ENCODE peak calls at places on chromosomes 4 and X, in eight cellular contexts. One of them, this sample, is unnamed.
A peak's percentile ranks its signal among the peaks of the same experiment; 100 is the strongest.

GRCh38 chrX:20266810-20267598 is at the start of gene RPS6KA3:
- DNase-seq in ovary: peak; percentile 91
- DNase-seq in sigmoid colon: peak; percentile 95
- DNase-seq in GM12878: peak; percentile 44
- DNase-seq in stomach: peak; percentile 92
- DNase-seq in transverse colon: peak; percentile 94
- DNase-seq in suprapubic skin: peak; percentile 93
- DNase-seq in tibial nerve: peak; percentile 81
- DNase-seq in this sample: peak; percentile 98

GRCh38 chr4:164410401-164410800 is 343.5 kb upstream of the SMIM31 start:
- DNase-seq in sigmoid colon: no peak
- DNase-seq in suprapubic skin: no peak
- DNase-seq in transverse colon: no peak
- DNase-seq in stomach: no peak
- DNase-seq in ovary: no peak
- DNase-seq in GM12878: no peak
- DNase-seq in tibial nerve: no peak
- DNase-seq in this sample: no peak

GRCh38 chrX:68365356-68365755 is 67.9 kb downstream of the OPHN1 start:
- DNase-seq in ovary: no peak
- DNase-seq in suprapubic skin: no peak
- DNase-seq in stomach: no peak
- DNase-seq in transverse colon: no peak
- DNase-seq in tibial nerve: no peak
- DNase-seq in GM12878: no peak
- DNase-seq in sigmoid colon: no peak
- DNase-seq in this sample: no peak

GRCh38 chr4:72169861-72170260 is 138.1 kb downstream of the NPFFR2 start:
- DNase-seq in ovary: no peak
- DNase-seq in suprapubic skin: no peak
- DNase-seq in stomach: no peak
- DNase-seq in tibial nerve: no peak
- DNase-seq in transverse colon: no peak
- DNase-seq in sigmoid colon: no peak
- DNase-seq in GM12878: no peak
- DNase-seq in this sample: no peak

GRCh38 chr4:156751486-156751885 is 220.1 kb downstream of the PDGFC start:
- DNase-seq in tibial nerve: no peak
- DNase-seq in sigmoid colon: no peak
- DNase-seq in GM12878: no peak
- DNase-seq in suprapubic skin: no peak
- DNase-seq in ovary: no peak
- DNase-seq in transverse colon: no peak
- DNase-seq in stomach: no peak
- DNase-seq in this sample: no peak

GRCh38 chr4:140003851-140004579 is 150.0 kb downstream of the MAML3 start:
- DNase-seq in stomach: no peak
- DNase-seq in suprapubic skin: no peak
- DNase-seq in sigmoid colon: no peak
- DNase-seq in GM12878: no peak
- DNase-seq in tibial nerve: no peak
- DNase-seq in ovary: no peak
- DNase-seq in transverse colon: no peak
- DNase-seq in this sample: no peak

GRCh38 chr4:11428701-11429571 is at the start of gene HS3ST1:
- DNase-seq in transverse colon: peak; percentile 91
- DNase-seq in ovary: peak; percentile 95
- DNase-seq in tibial nerve: peak; percentile 71
- DNase-seq in GM12878: no peak
- DNase-seq in suprapubic skin: peak; percentile 86
- DNase-seq in stomach: peak; percentile 90
- DNase-seq in sigmoid colon: peak; percentile 87
- DNase-seq in this sample: peak; percentile 95

GRCh38 chr4:170047774-170048354 is 21.7 kb upstream of the MFAP3L start:
- DNase-seq in ovary: peak; percentile 45
- DNase-seq in sigmoid colon: no peak
- DNase-seq in GM12878: no peak
- DNase-seq in stomach: peak; percentile 60
- DNase-seq in tibial nerve: peak; percentile 65
- DNase-seq in suprapubic skin: no peak
- DNase-seq in transverse colon: peak; percentile 50
- DNase-seq in this sample: no peak

GRCh38 chr4:147104768-147105167 is 159.1 kb upstream of the TTC29 start:
- DNase-seq in GM12878: no peak
- DNase-seq in stomach: no peak
- DNase-seq in sigmoid colon: no peak
- DNase-seq in tibial nerve: no peak
- DNase-seq in transverse colon: no peak
- DNase-seq in suprapubic skin: no peak
- DNase-seq in ovary: no peak
- DNase-seq in this sample: no peak

GRCh38 chr4:95304898-95305297 is 243.9 kb downstream of the UNC5C start:
- DNase-seq in transverse colon: no peak
- DNase-seq in suprapubic skin: no peak
- DNase-seq in GM12878: no peak
- DNase-seq in stomach: no peak
- DNase-seq in tibial nerve: no peak
- DNase-seq in ovary: no peak
- DNase-seq in sigmoid colon: no peak
- DNase-seq in this sample: no peak

GRCh38 chrX:70168238-70169188 is 8.8 kb upstream of the DGAT2L6 start:
- DNase-seq in sigmoid colon: no peak
- DNase-seq in tibial nerve: no peak
- DNase-seq in transverse colon: no peak
- DNase-seq in suprapubic skin: no peak
- DNase-seq in ovary: peak; percentile 60
- DNase-seq in GM12878: no peak
- DNase-seq in stomach: no peak
- DNase-seq in this sample: no peak

GRCh38 chr4:84852081-84852480 is 114.4 kb downstream of the WDFY3 start:
- DNase-seq in transverse colon: no peak
- DNase-seq in suprapubic skin: no peak
- DNase-seq in GM12878: no peak
- DNase-seq in stomach: no peak
- DNase-seq in tibial nerve: no peak
- DNase-seq in ovary: no peak
- DNase-seq in sigmoid colon: no peak
- DNase-seq in this sample: no peak

GRCh38 chr4:76626686-76627465 is 191.8 kb downstream of the SHROOM3 start:
- DNase-seq in ovary: no peak
- DNase-seq in transverse colon: no peak
- DNase-seq in suprapubic skin: no peak
- DNase-seq in GM12878: no peak
- DNase-seq in tibial nerve: no peak
- DNase-seq in sigmoid colon: no peak
- DNase-seq in stomach: no peak
- DNase-seq in this sample: no peak

GRCh38 chr4:116636917-116637316 is 448.5 kb downstream of the TRAM1L1 start:
- DNase-seq in tibial nerve: no peak
- DNase-seq in ovary: no peak
- DNase-seq in stomach: no peak
- DNase-seq in GM12878: peak; percentile 7
- DNase-seq in suprapubic skin: no peak
- DNase-seq in sigmoid colon: no peak
- DNase-seq in transverse colon: no peak
- DNase-seq in this sample: no peak

GRCh38 chr4:51895816-51896408 is 53.0 kb downstream of the DCUN1D4 start:
- DNase-seq in stomach: peak; percentile 62
- DNase-seq in transverse colon: peak; percentile 61
- DNase-seq in suprapubic skin: peak; percentile 64
- DNase-seq in sigmoid colon: peak; percentile 78
- DNase-seq in ovary: peak; percentile 41
- DNase-seq in GM12878: peak; percentile 34
- DNase-seq in tibial nerve: peak; percentile 79
- DNase-seq in this sample: no peak

GRCh38 chr4:32778938-32779337 is 2058.8 kb downstream of the PCDH7 start:
- DNase-seq in stomach: no peak
- DNase-seq in GM12878: no peak
- DNase-seq in ovary: no peak
- DNase-seq in suprapubic skin: no peak
- DNase-seq in tibial nerve: no peak
- DNase-seq in sigmoid colon: no peak
- DNase-seq in transverse colon: no peak
- DNase-seq in this sample: no peak

GRCh38 chrX:10974920-10975319 is 136.2 kb upstream of the HCCS start:
- DNase-seq in suprapubic skin: no peak
- DNase-seq in sigmoid colon: no peak
- DNase-seq in stomach: no peak
- DNase-seq in ovary: no peak
- DNase-seq in transverse colon: no peak
- DNase-seq in tibial nerve: no peak
- DNase-seq in GM12878: no peak
- DNase-seq in this sample: no peak

DNA sequence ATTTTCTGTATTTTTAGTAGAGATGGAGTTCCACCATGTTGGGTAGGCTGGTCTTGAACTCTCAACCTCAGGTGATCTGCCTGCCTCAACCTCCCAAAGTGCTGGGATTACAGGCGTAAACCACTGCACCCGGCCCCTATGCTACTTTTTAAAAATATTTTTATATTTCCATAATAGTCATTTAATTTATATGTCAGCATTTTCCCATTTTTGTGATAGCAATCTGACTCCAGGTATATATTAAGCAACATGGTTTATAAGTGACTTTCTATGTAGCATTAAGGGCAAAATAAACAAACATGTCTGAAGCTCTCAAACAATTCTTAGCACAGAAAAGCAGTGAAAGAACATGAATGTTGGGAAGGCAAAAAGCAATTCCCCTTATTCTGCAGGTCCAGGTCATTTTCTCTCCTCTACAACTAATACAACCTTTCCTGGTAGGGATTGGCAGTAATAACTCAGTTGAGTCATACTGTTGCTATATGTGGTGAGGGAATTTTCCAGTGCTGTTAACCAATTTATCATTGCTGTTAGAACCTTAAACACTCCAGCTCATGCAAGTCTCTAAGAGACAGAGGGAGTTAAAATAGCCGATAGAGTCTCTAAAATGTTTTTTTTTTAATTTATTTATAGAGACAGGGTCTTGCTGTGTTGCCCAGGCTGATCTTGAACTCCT is 24.0 kb downstream of the SMIM14 start:
- DNase-seq in GM12878: no peak
- DNase-seq in suprapubic skin: no peak
- DNase-seq in tibial nerve: no peak
- DNase-seq in sigmoid colon: no peak
- DNase-seq in stomach: no peak
- DNase-seq in transverse colon: no peak
- DNase-seq in ovary: no peak
- DNase-seq in this sample: no peak
- H3K4me1 ChIP-seq in GM12878: peaks cover 59% of the 10 kb centered on the region
- H3K4me1 ChIP-seq in suprapubic skin: peaks cover 9% of the 10 kb centered on the region
- H3K4me1 ChIP-seq in tibial nerve: no peaks in the 10 kb centered on the region
- H3K4me1 ChIP-seq in sigmoid colon: peaks cover 21% of the 10 kb centered on the region
- H3K4me1 ChIP-seq in stomach: peaks cover 32% of the 10 kb centered on the region
- H3K4me1 ChIP-seq in transverse colon: peaks cover 30% of the 10 kb centered on the region
- H3K4me1 ChIP-seq in ovary: peaks cover 6% of the 10 kb centered on the region
- H3K4me1 ChIP-seq in this sample: peaks cover 13% of the 10 kb centered on the region

GRCh38 chr4:15317246-15317645 is 110.6 kb upstream of the C1QTNF7 start:
- DNase-seq in sigmoid colon: no peak
- DNase-seq in suprapubic skin: no peak
- DNase-seq in GM12878: no peak
- DNase-seq in transverse colon: no peak
- DNase-seq in stomach: no peak
- DNase-seq in tibial nerve: no peak
- DNase-seq in ovary: no peak
- DNase-seq in this sample: no peak
- TF ChIP-seq EP300 in sigmoid colon: no peak
- TF ChIP-seq EP300 in suprapubic skin: no peak
- TF ChIP-seq EP300 in GM12878: no peak
- TF ChIP-seq EP300 in transverse colon: no peak
- TF ChIP-seq EP300 in stomach: no peak
- TF ChIP-seq EP300 in tibial nerve: no peak
- TF ChIP-seq EP300 in ovary: no peak
- TF ChIP-seq EP300 in this sample: no peak

GRCh38 chrX:109782994-109783711 is 50.1 kb upstream of the ACSL4 start:
- DNase-seq in GM12878: no peak
- DNase-seq in suprapubic skin: no peak
- DNase-seq in ovary: no peak
- DNase-seq in transverse colon: no peak
- DNase-seq in sigmoid colon: no peak
- DNase-seq in stomach: no peak
- DNase-seq in tibial nerve: no peak
- DNase-seq in this sample: no peak
- H3K4me3 ChIP-seq in GM12878: no peak overlapping the region
- H3K4me3 ChIP-seq in suprapubic skin: no peak overlapping the region
- H3K4me3 ChIP-seq in ovary: no peak overlapping the region
- H3K4me3 ChIP-seq in transverse colon: no peak overlapping the region
- H3K4me3 ChIP-seq in sigmoid colon: no peak overlapping the region
- H3K4me3 ChIP-seq in stomach: no peak overlapping the region
- H3K4me3 ChIP-seq in tibial nerve: no peak overlapping the region
- H3K4me3 ChIP-seq in this sample: no peak overlapping the region

GRCh38 chr4:24559032-24559821 is 25.1 kb downstream of the DHX15 start:
- DNase-seq in suprapubic skin: no peak
- DNase-seq in sigmoid colon: no peak
- DNase-seq in stomach: no peak
- DNase-seq in GM12878: no peak
- DNase-seq in transverse colon: no peak
- DNase-seq in tibial nerve: no peak
- DNase-seq in ovary: no peak
- DNase-seq in this sample: no peak

GRCh38 chr4:24559889-24560288 is 24.5 kb downstream of the DHX15 start:
- DNase-seq in tibial nerve: no peak
- DNase-seq in sigmoid colon: no peak
- DNase-seq in ovary: no peak
- DNase-seq in GM12878: no peak
- DNase-seq in suprapubic skin: no peak
- DNase-seq in transverse colon: no peak
- DNase-seq in stomach: no peak
- DNase-seq in this sample: no peak

GRCh38 chr4:24557036-24558022 is 27.0 kb downstream of the DHX15 start:
- DNase-seq in suprapubic skin: no peak
- DNase-seq in GM12878: no peak
- DNase-seq in sigmoid colon: no peak
- DNase-seq in ovary: no peak
- DNase-seq in transverse colon: no peak
- DNase-seq in stomach: no peak
- DNase-seq in tibial nerve: no peak
- DNase-seq in this sample: no peak

GRCh38 chr4:24561438-24562139 is 22.8 kb downstream of the DHX15 start:
- DNase-seq in GM12878: no peak
- DNase-seq in suprapubic skin: no peak
- DNase-seq in ovary: no peak
- DNase-seq in sigmoid colon: no peak
- DNase-seq in transverse colon: no peak
- DNase-seq in tibial nerve: no peak
- DNase-seq in stomach: no peak
- DNase-seq in this sample: no peak

DNA sequence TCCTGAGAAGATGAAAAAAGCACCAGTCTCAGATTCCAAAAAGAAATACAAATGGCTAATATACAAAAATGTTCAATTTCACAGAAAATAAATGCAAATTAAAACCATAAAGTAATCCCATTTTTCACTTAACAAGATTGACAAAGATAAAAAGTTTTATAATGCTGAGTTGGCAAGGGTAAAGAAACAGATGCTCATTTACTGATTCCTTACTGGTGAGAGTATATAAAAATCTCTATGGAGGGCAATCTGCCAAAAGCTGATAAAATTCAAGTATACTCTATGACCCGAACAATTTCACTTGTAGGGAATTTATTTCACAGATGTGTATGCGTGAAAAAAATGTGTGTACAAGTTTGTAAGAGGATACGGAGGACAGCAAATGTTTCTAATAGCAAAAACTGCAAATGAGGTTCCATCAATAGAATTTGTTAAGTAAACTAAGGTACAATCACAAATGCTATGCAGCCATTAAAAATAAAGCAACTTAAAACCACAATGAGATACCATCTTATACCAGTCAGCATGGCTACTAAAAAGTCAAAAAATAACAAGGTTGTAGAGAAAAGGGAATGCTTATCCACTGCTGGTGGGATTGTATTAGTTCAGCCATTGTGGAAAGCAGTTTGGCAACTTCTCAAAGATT is 23.5 kb downstream of the DHX15 start:
- DNase-seq in GM12878: no peak
- DNase-seq in transverse colon: no peak
- DNase-seq in suprapubic skin: no peak
- DNase-seq in stomach: no peak
- DNase-seq in ovary: no peak
- DNase-seq in sigmoid colon: no peak
- DNase-seq in tibial nerve: no peak
- DNase-seq in this sample: no peak
- H3K4me1 ChIP-seq in GM12878: no peaks in the 10 kb centered on the region
- H3K4me1 ChIP-seq in transverse colon: peaks cover 35% of the 10 kb centered on the region
- H3K4me1 ChIP-seq in suprapubic skin: peaks cover 51% of the 10 kb centered on the region
- H3K4me1 ChIP-seq in stomach: peaks cover 35% of the 10 kb centered on the region
- H3K4me1 ChIP-seq in ovary: peaks cover 4% of the 10 kb centered on the region
- H3K4me1 ChIP-seq in sigmoid colon: peaks cover 54% of the 10 kb centered on the region
- H3K4me1 ChIP-seq in tibial nerve: no peaks in the 10 kb centered on the region
- H3K4me1 ChIP-seq in this sample: peaks cover 54% of the 10 kb centered on the region